ENCODE peak calls at places on chromosomes 11 and 22, in four cellular contexts. Q is IMR-90, B is H1, M is GM12878. O is an unnamed sample.

GRCh38 chr22:17158568-17159503 is at the start of gene HDHD5:
- DNase-seq in B (peak; percentile 50), Q (peak; percentile 82), M (no peak), O (peak; percentile 92)

GRCh38 chr11:34844466-34845112 is 71.6 kb downstream of the APIP start:
- DNase-seq in B (no peak), Q (no peak), M (no peak), O (no peak)

GRCh38 chr11:34466802-34467488 is 28.2 kb downstream of the CAT start:
- DNase-seq in B (no peak), M (no peak), Q (no peak), O (no peak)

GRCh38 chr11:123083623-123084029 is 21.7 kb upstream of the HSPA8 start:
- DNase-seq in Q (peak; percentile 99), M (no peak), B (no peak), O (peak; percentile 83)

GRCh38 chr11:44865866-44866272 is 84.8 kb downstream of the TP53I11 start:
- DNase-seq in B (no peak), Q (no peak), M (no peak), O (no peak)

GRCh38 chr11:80702264-80702663 is 1261.4 kb upstream of the TENM4 start:
- DNase-seq in M (no peak), Q (no peak), B (no peak), O (no peak)

GRCh38 chr11:94400839-94401772 is at the start of gene GPR83:
- DNase-seq in Q (peak; percentile 12), M (no peak), B (no peak), O (no peak)

GRCh38 chr11:72613977-72614376 is 60.2 kb downstream of the PDE2A start:
- DNase-seq in B (no peak), Q (no peak), M (peak; percentile 13), O (peak; percentile 37)

GRCh38 chr11:5553347-5553746 is 5.0 kb upstream of the OR52H1 start:
- DNase-seq in Q (peak; percentile 10), B (no peak), M (no peak), O (no peak)

GRCh38 chr11:102306048-102306575 is 11.2 kb upstream of the BIRC3 start:
- DNase-seq in Q (no peak), B (no peak), M (no peak), O (no peak)

GRCh38 chr22:19121631-19122142 is 525 bp downstream of the DGCR2 start:
- DNase-seq in M (no peak), Q (peak; percentile 7), B (no peak), O (peak; percentile 98)

GRCh38 chr11:6438979-6439571 is 1.7 kb downstream of the HPX start:
- DNase-seq in M (no peak), Q (peak; percentile 59), B (no peak), O (peak; percentile 71)

GRCh38 chr22:17106161-17106784 is 14.9 kb downstream of the TMEM121B start:
- DNase-seq in M (no peak), B (no peak), Q (no peak), O (no peak)

GRCh38 chr22:29184886-29185575 is 20.7 kb upstream of the EMID1 start:
- DNase-seq in M (no peak), Q (no peak), B (no peak), O (no peak)

GRCh38 chr22:21444701-21445436 is 22.3 kb upstream of the TMEM191C start:
- DNase-seq in Q (no peak), B (no peak), M (no peak), O (no peak)

GRCh38 chr11:58963551-58964075 is 24.3 kb downstream of the GLYATL1 start:
- DNase-seq in B (peak; percentile 70), Q (peak; percentile 59), M (no peak), O (no peak)

DNA sequence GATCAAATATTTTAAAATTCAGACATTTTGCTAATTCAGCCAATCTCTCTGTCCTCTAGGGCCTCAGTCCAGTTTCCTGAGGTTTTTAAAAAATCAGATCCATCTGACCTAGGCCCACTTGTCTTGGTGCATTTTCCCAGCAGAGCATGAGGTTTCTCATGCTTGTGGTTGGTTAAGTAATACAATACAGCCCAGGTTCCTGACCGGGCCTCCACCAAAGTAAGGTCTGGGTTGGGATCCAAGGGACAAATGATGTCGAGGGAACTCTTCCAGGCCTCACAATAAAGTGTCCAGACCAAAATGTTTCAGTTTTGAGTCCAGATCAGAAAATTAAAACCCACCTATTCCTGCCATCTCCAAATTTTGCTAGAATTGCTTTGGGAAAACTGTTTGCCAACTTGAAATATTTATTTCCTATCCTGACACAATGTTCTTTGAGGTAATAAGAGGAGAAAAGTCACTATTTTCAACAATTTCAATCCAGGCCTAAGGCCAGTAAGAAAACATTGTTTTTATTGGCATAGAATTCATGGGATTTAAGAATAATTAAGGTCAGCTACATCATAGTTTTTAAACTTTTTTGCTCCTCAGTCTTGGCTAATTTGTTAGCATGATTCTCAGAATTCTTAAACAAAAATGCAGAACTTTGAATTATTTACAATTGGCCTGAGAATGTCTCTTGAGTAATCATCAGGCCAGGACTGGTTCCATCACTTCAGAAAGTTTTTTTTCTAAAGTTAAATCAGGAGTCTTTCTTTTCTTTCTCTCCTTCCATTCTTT is 51.4 kb downstream of the ME3 start:
- DNase-seq in M (no peak), B (no peak), Q (peak; percentile 73), O (no peak)
- TF ChIP-seq CHD1 in M (no peak), B (no peak), Q (no peak), O (no peak)

GRCh38 chr22:38698407-38699094 is 2.2 kb downstream of the JOSD1 start:
- DNase-seq in M (no peak), B (no peak), Q (no peak), O (no peak)

GRCh38 chr22:38700789-38701628 is at the start of gene JOSD1:
- DNase-seq in Q (peak; percentile 95), B (peak; percentile 70), M (peak; percentile 67), O (peak; percentile 83)

GRCh38 chr22:38699143-38699542 is 1.6 kb downstream of the JOSD1 start:
- DNase-seq in M (no peak), B (no peak), Q (no peak), O (no peak)

GRCh38 chr22:38699784-38700183 is 959 bp downstream of the JOSD1 start:
- DNase-seq in Q (peak; percentile 62), B (no peak), M (no peak), O (no peak)

DNA sequence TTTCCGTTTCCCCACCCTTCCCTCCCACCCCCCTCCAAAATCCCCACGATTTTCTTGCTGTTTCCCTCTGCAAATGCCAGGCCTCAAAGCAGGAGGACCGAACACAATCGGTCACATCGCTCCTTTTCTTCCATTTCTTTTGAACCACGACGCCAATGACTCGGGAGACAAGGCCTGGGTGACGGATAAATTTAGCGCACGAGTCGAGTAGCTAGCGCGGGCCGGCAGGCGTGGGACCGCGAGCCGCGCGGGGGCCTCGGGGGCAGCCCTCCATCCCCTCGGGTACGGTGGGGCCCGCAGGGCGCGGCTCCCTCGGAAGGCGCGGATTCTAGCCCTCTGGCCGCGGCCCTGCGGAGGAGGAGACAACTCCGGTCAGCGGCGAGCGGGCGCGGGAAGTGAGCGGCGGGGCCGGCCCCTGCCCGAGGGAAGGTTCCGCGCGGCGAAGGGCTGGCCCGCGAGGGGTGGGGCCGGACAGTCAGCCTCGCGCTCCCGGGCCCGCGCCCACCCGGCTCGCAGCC is 413 bp downstream of the JOSD1 start:
- DNase-seq in Q (no peak), B (no peak), M (no peak), O (peak; percentile 64)
- TF ChIP-seq CHD1 in Q (peak; percentile 55), B (no peak), M (peak; percentile 58), O (no peak)

DNA sequence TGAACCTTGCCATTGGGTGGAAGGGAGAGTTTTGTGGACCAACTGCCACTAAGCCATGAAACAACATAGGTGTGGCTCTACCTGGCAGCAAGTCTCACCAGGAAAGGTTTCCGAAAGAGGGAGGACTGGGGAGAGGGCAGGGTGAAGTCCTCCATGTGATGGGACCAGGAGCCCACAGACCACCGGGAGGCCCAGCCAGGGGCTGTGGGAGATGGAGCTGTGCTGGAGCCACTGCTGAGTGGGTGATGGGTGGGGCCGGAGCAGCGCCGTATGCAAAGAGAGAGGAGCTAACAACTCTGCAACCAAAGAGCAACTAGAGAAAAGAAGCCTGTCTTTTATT is 16.9 kb upstream of the LINC01488 start:
- DNase-seq in M (no peak), Q (no peak), B (no peak), O (no peak)
- TF ChIP-seq CHD1 in M (no peak), Q (no peak), B (no peak), O (no peak)

GRCh38 chr11:117064275-117064674 is 34.0 kb downstream of the SIK3 start:
- DNase-seq in M (no peak), Q (peak; percentile 68), B (no peak), O (no peak)
- TF ChIP-seq CHD1 in M (no peak), Q (no peak), B (no peak), O (no peak)

GRCh38 chr11:63811522-63811921 is 1.7 kb upstream of the SPINDOC start:
- DNase-seq in M (no peak), B (no peak), Q (no peak), O (no peak)

GRCh38 chr11:63804259-63804658 is 9.0 kb upstream of the SPINDOC start:
- DNase-seq in B (no peak), Q (no peak), M (no peak), O (no peak)

GRCh38 chr11:63802637-63803414 is 10.4 kb upstream of the SPINDOC start:
- DNase-seq in B (no peak), Q (peak; percentile 57), M (no peak), O (peak; percentile 71)

GRCh38 chr11:63800921-63801320 is 12.3 kb upstream of the SPINDOC start:
- DNase-seq in M (no peak), B (no peak), Q (no peak), O (no peak)

GRCh38 chr11:63805844-63806415 is 7.3 kb upstream of the SPINDOC start:
- DNase-seq in B (no peak), Q (no peak), M (no peak), O (no peak)
- TF ChIP-seq CHD1 in B (no peak), Q (no peak), M (no peak), O (no peak)

GRCh38 chr11:119993732-119994131 is 144.2 kb downstream of the TRIM29 start:
- DNase-seq in Q (no peak), B (no peak), M (no peak), O (no peak)
- TF ChIP-seq CHD1 in Q (no peak), B (no peak), M (no peak), O (no peak)

O was measured in K562.